ENCODE peak calls at places on chromosomes 7 and 10, in five cellular contexts. One of them, this sample, is unnamed. For H3K27me3, the result is how much of the 10 kb centered on the place peaks cover.

GRCh38 chr10:16927536-16927935 is 110.3 kb upstream of the RSU1 start:
- DNase-seq in BE2C: no peak
- DNase-seq in heart left ventricle: no peak
- DNase-seq in foreskin keratinocyte: no peak
- DNase-seq in heart right ventricle: no peak
- DNase-seq in this sample: no peak

GRCh38 chr10:97762816-97763215 is 9.0 kb downstream of the SFRP5 start:
- DNase-seq in foreskin keratinocyte: no peak
- DNase-seq in heart left ventricle: no peak
- DNase-seq in heart right ventricle: no peak
- DNase-seq in BE2C: no peak
- DNase-seq in this sample: peak

GRCh38 chr7:23298141-23298851 is 843 bp upstream of the MALSU1 start:
- DNase-seq in heart left ventricle: no peak
- DNase-seq in heart right ventricle: peak
- DNase-seq in BE2C: no peak
- DNase-seq in foreskin keratinocyte: no peak
- DNase-seq in this sample: peak

GRCh38 chr7:117119192-117119924 is 166.1 kb downstream of the ST7 start:
- DNase-seq in foreskin keratinocyte: no peak
- DNase-seq in BE2C: peak
- DNase-seq in heart right ventricle: peak
- DNase-seq in heart left ventricle: peak
- DNase-seq in this sample: peak

GRCh38 chr10:78333362-78334143 is 299.9 kb downstream of the RPS24 start:
- DNase-seq in foreskin keratinocyte: no peak
- DNase-seq in heart left ventricle: no peak
- DNase-seq in BE2C: no peak
- DNase-seq in heart right ventricle: no peak
- DNase-seq in this sample: no peak

GRCh38 chr7:142886866-142887265 is 1.3 kb upstream of the TRPV6 start:
- DNase-seq in heart right ventricle: no peak
- DNase-seq in foreskin keratinocyte: no peak
- DNase-seq in BE2C: no peak
- DNase-seq in heart left ventricle: no peak
- DNase-seq in this sample: no peak

GRCh38 chr10:59748834-59749233 is 4.4 kb downstream of the MRLN start:
- DNase-seq in BE2C: no peak
- DNase-seq in heart right ventricle: no peak
- DNase-seq in foreskin keratinocyte: no peak
- DNase-seq in heart left ventricle: no peak
- DNase-seq in this sample: no peak

GRCh38 chr7:8161398-8161828 is 100.6 kb downstream of the ICA1 start:
- DNase-seq in heart right ventricle: no peak
- DNase-seq in foreskin keratinocyte: no peak
- DNase-seq in BE2C: no peak
- DNase-seq in heart left ventricle: no peak
- DNase-seq in this sample: no peak

GRCh38 chr10:123786306-123786705 is 105.3 kb downstream of the CPXM2 start:
- DNase-seq in heart left ventricle: no peak
- DNase-seq in BE2C: no peak
- DNase-seq in foreskin keratinocyte: no peak
- DNase-seq in heart right ventricle: no peak
- DNase-seq in this sample: no peak

GRCh38 chr10:68301790-68302502 is 29.9 kb upstream of the HNRNPH3 start:
- DNase-seq in heart left ventricle: no peak
- DNase-seq in BE2C: no peak
- DNase-seq in foreskin keratinocyte: peak
- DNase-seq in heart right ventricle: no peak
- DNase-seq in this sample: peak

GRCh38 chr7:149790146-149790548 is 16.8 kb upstream of the ZNF467 start:
- DNase-seq in foreskin keratinocyte: no peak
- DNase-seq in heart left ventricle: peak
- DNase-seq in heart right ventricle: peak
- DNase-seq in BE2C: no peak
- DNase-seq in this sample: peak

GRCh38 chr7:91883676-91884362 is 3.3 kb upstream of the MTERF1 start:
- DNase-seq in BE2C: peak
- DNase-seq in heart left ventricle: no peak
- DNase-seq in foreskin keratinocyte: no peak
- DNase-seq in heart right ventricle: no peak
- DNase-seq in this sample: peak

GRCh38 chr7:23530355-23530754 is 1.4 kb downstream of the TRA2A start:
- DNase-seq in foreskin keratinocyte: peak
- DNase-seq in heart left ventricle: no peak
- DNase-seq in heart right ventricle: no peak
- DNase-seq in BE2C: peak
- DNase-seq in this sample: peak

GRCh38 chr7:99102809-99103690 is 40.9 kb downstream of the SMURF1 start:
- DNase-seq in heart left ventricle: no peak
- DNase-seq in heart right ventricle: no peak
- DNase-seq in BE2C: no peak
- DNase-seq in foreskin keratinocyte: peak
- DNase-seq in this sample: no peak

GRCh38 chr10:112115781-112116385 is 67.7 kb downstream of the GPAM start:
- DNase-seq in heart right ventricle: no peak
- DNase-seq in BE2C: peak
- DNase-seq in heart left ventricle: peak
- DNase-seq in foreskin keratinocyte: no peak
- DNase-seq in this sample: peak

GRCh38 chr10:32909461-32909860 is 48.6 kb downstream of the ITGB1 start:
- DNase-seq in heart left ventricle: no peak
- DNase-seq in BE2C: no peak
- DNase-seq in foreskin keratinocyte: no peak
- DNase-seq in heart right ventricle: no peak
- DNase-seq in this sample: no peak

GRCh38 chr10:29389935-29390334 is 101.1 kb downstream of the LYZL1 start:
- DNase-seq in heart left ventricle: no peak
- DNase-seq in foreskin keratinocyte: no peak
- DNase-seq in BE2C: no peak
- DNase-seq in heart right ventricle: no peak
- DNase-seq in this sample: no peak

GRCh38 chr7:142412551-142413193 is 154.8 kb upstream of the PRSS58 start:
- DNase-seq in foreskin keratinocyte: peak
- DNase-seq in heart right ventricle: no peak
- DNase-seq in heart left ventricle: no peak
- DNase-seq in BE2C: no peak
- DNase-seq in this sample: peak

GRCh38 chr7:14751461-14751860 is 151.1 kb downstream of the DGKB start:
- DNase-seq in BE2C: no peak
- DNase-seq in foreskin keratinocyte: no peak
- DNase-seq in heart right ventricle: no peak
- DNase-seq in heart left ventricle: no peak
- DNase-seq in this sample: peak

GRCh38 chr10:59037506-59037905 is 138.9 kb upstream of the PHYHIPL start:
- DNase-seq in BE2C: no peak
- DNase-seq in foreskin keratinocyte: no peak
- DNase-seq in heart right ventricle: no peak
- DNase-seq in heart left ventricle: no peak
- DNase-seq in this sample: no peak

GRCh38 chr10:113594673-113595072 is 41.8 kb downstream of the HABP2 start:
- DNase-seq in BE2C: no peak
- DNase-seq in heart right ventricle: no peak
- DNase-seq in heart left ventricle: no peak
- DNase-seq in foreskin keratinocyte: no peak
- DNase-seq in this sample: no peak

GRCh38 chr10:130418731-130419130 is 282.5 kb downstream of the GLRX3 start:
- DNase-seq in BE2C: no peak
- DNase-seq in foreskin keratinocyte: no peak
- DNase-seq in heart right ventricle: no peak
- DNase-seq in heart left ventricle: no peak
- DNase-seq in this sample: no peak

GRCh38 chr7:121604627-121605296 is 208.7 kb upstream of the FAM3C start:
- DNase-seq in heart left ventricle: peak
- DNase-seq in heart right ventricle: no peak
- DNase-seq in BE2C: no peak
- DNase-seq in foreskin keratinocyte: no peak
- DNase-seq in this sample: peak

GRCh38 chr10:3932597-3933380 is 147.8 kb upstream of the KLF6 start:
- DNase-seq in heart right ventricle: no peak
- DNase-seq in heart left ventricle: no peak
- DNase-seq in BE2C: no peak
- DNase-seq in foreskin keratinocyte: no peak
- DNase-seq in this sample: no peak

GRCh38 chr10:3935933-3936359 is 150.9 kb upstream of the KLF6 start:
- DNase-seq in foreskin keratinocyte: no peak
- DNase-seq in heart right ventricle: no peak
- DNase-seq in heart left ventricle: no peak
- DNase-seq in BE2C: no peak
- DNase-seq in this sample: no peak

GRCh38 chr10:3933733-3934132 is 148.7 kb upstream of the KLF6 start:
- DNase-seq in heart right ventricle: no peak
- DNase-seq in BE2C: no peak
- DNase-seq in foreskin keratinocyte: no peak
- DNase-seq in heart left ventricle: no peak
- DNase-seq in this sample: no peak

GRCh38 chr10:3936422-3937040 is 151.5 kb upstream of the KLF6 start:
- DNase-seq in BE2C: no peak
- DNase-seq in foreskin keratinocyte: no peak
- DNase-seq in heart left ventricle: no peak
- DNase-seq in heart right ventricle: no peak
- DNase-seq in this sample: no peak

GRCh38 chr10:3935141-3935540 is 150.1 kb upstream of the KLF6 start:
- DNase-seq in heart right ventricle: peak
- DNase-seq in BE2C: no peak
- DNase-seq in foreskin keratinocyte: peak
- DNase-seq in heart left ventricle: peak
- DNase-seq in this sample: peak
- TF ChIP-seq CTCF in heart right ventricle: no peak
- TF ChIP-seq CTCF in BE2C: no peak
- TF ChIP-seq CTCF in foreskin keratinocyte: peak
- TF ChIP-seq CTCF in heart left ventricle: peak
- TF ChIP-seq CTCF in this sample: peak

DNA sequence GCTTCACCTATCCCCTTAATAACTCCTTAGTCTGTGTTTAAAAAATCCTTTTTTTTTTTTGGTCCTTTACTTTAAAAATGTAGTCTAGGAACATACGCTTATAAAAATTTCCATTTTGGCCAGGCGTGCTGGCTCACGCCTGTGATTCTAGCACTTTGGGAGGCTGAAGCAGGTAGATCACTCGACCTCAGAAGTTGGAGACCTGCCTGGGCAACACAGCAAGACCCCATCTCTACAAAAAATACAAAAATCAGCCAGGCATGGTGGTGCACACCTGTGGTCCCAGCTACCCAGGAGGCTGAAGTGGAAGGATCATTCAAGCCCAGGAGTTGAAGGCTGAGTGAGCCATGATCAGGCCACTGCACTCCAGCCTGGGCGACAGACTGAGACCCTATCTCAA is 14.8 kb downstream of the KAZALD1 start:
- DNase-seq in heart right ventricle: no peak
- DNase-seq in heart left ventricle: no peak
- DNase-seq in foreskin keratinocyte: no peak
- DNase-seq in BE2C: no peak
- DNase-seq in this sample: no peak
- H3K27me3 ChIP-seq in heart right ventricle: half or more
- H3K27me3 ChIP-seq in heart left ventricle: under half
- H3K27me3 ChIP-seq in foreskin keratinocyte: half or more
- H3K27me3 ChIP-seq in BE2C: under half
- H3K27me3 ChIP-seq in this sample: under half

GRCh38 chr10:76675951-76676587 is 961.5 kb downstream of the KCNMA1 start:
- DNase-seq in BE2C: peak
- DNase-seq in foreskin keratinocyte: no peak
- DNase-seq in heart left ventricle: peak
- DNase-seq in heart right ventricle: peak
- DNase-seq in this sample: peak
- TF ChIP-seq CTCF in BE2C: no peak
- TF ChIP-seq CTCF in foreskin keratinocyte: no peak
- TF ChIP-seq CTCF in heart left ventricle: no peak
- TF ChIP-seq CTCF in heart right ventricle: no peak
- TF ChIP-seq CTCF in this sample: no peak

DNA sequence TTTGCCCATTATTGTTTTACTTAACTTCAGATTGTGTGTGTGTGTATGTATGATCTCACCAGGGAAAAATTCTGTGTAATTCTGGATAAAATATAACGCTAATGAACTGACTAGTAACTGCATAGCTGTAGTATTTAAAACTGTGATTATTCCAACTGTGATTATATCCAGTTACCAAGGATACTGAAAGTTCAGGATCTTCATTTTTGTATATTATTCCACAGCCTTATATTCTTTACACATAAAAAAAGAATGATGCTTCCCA is 2.9 kb downstream of the TWIST1 start:
- DNase-seq in BE2C: no peak
- DNase-seq in heart left ventricle: no peak
- DNase-seq in heart right ventricle: no peak
- DNase-seq in foreskin keratinocyte: no peak
- DNase-seq in this sample: peak
- H3K27me3 ChIP-seq in BE2C: under half
- H3K27me3 ChIP-seq in heart left ventricle: under half
- H3K27me3 ChIP-seq in heart right ventricle: half or more
- H3K27me3 ChIP-seq in foreskin keratinocyte: half or more
- H3K27me3 ChIP-seq in this sample: under half

GRCh38 chr10:28179490-28180099 is 123.3 kb downstream of the MPP7 start:
- DNase-seq in heart left ventricle: no peak
- DNase-seq in heart right ventricle: peak
- DNase-seq in BE2C: peak
- DNase-seq in foreskin keratinocyte: no peak
- DNase-seq in this sample: peak

GRCh38 chr10:28177944-28178637 is 124.8 kb downstream of the MPP7 start:
- DNase-seq in BE2C: no peak
- DNase-seq in foreskin keratinocyte: no peak
- DNase-seq in heart right ventricle: no peak
- DNase-seq in heart left ventricle: no peak
- DNase-seq in this sample: no peak

GRCh38 chr10:28180654-28181053 is 122.2 kb downstream of the MPP7 start:
- DNase-seq in heart left ventricle: no peak
- DNase-seq in BE2C: no peak
- DNase-seq in foreskin keratinocyte: no peak
- DNase-seq in heart right ventricle: no peak
- DNase-seq in this sample: no peak

GRCh38 chr10:28181478-28182096 is 121.3 kb downstream of the MPP7 start:
- DNase-seq in heart left ventricle: no peak
- DNase-seq in BE2C: no peak
- DNase-seq in heart right ventricle: no peak
- DNase-seq in foreskin keratinocyte: no peak
- DNase-seq in this sample: no peak

DNA sequence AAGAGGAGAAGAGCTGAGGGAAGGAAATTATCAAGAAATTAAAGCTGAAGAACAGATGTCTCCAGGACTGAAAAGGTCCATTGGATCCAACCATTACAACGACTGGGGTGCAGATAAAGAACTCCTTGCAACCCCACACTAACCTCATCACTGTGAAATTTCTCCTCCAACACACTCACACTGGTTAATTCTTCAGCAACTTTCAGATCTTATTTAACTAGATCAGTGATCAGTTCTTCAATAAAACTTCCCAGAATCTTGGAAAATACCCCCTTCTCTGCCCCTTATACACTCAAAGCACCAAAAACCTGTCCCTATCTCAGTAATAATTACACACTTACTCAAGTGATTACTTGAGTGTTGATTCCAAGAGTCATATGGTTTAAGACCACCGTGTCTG is 123.9 kb downstream of the MPP7 start:
- DNase-seq in heart left ventricle: no peak
- DNase-seq in foreskin keratinocyte: no peak
- DNase-seq in BE2C: no peak
- DNase-seq in heart right ventricle: no peak
- DNase-seq in this sample: no peak
- TF ChIP-seq CTCF in heart left ventricle: no peak
- TF ChIP-seq CTCF in foreskin keratinocyte: no peak
- TF ChIP-seq CTCF in BE2C: no peak
- TF ChIP-seq CTCF in heart right ventricle: no peak
- TF ChIP-seq CTCF in this sample: no peak

This sample was measured in cardiac muscle cell.